ENCODE peak calls at places on chromosome 16, in five cellular contexts. F is neural progenitor cell, A is cardiac muscle cell, Q is small intestine, G is OCI-LY7. L is an unnamed sample.

GRCh38 chr16:53668869-53669268 is 34.8 kb downstream of the RPGRIP1L start:
- DNase-seq in F (no peak), A (no peak), Q (no peak), G (no peak), L (no peak)

GRCh38 chr16:29023279-29024278 is 38.7 kb downstream of the LAT start:
- DNase-seq in F (no peak), A (no peak), Q (peak; percentile 17), G (no peak), L (no peak)

GRCh38 chr16:4393243-4393606 is 21.6 kb downstream of the VASN start:
- DNase-seq in F (no peak), A (no peak), Q (no peak), G (no peak), L (no peak)

GRCh38 chr16:75703341-75703740 is 2.1 kb upstream of the DUXB start:
- DNase-seq in F (no peak), A (peak; percentile 6), Q (no peak), G (no peak), L (no peak)

GRCh38 chr16:24054649-24055560 is 201.2 kb upstream of the CACNG3 start:
- DNase-seq in F (peak; percentile 81), A (no peak), Q (no peak), G (no peak), L (no peak)

GRCh38 chr16:68711421-68712139 is 25.5 kb upstream of the CDH1 start:
- DNase-seq in F (no peak), A (no peak), Q (no peak), G (no peak), L (no peak)

GRCh38 chr16:88610080-88610479 is 28.3 kb upstream of the IL17C start:
- DNase-seq in F (peak; percentile 42), A (no peak), Q (no peak), G (peak; percentile 12), L (no peak)

GRCh38 chr16:79816081-79816497 is 215.6 kb upstream of the MAF start:
- DNase-seq in F (no peak), A (no peak), Q (no peak), G (no peak), L (no peak)

GRCh38 chr16:24156777-24157176 is 99.4 kb upstream of the CACNG3 start:
- DNase-seq in F (no peak), A (no peak), Q (no peak), G (no peak), L (no peak)

GRCh38 chr16:56107944-56108583 is 83.2 kb upstream of the GNAO1 start:
- DNase-seq in F (no peak), A (no peak), Q (no peak), G (no peak), L (no peak)

GRCh38 chr16:74984194-74984669 is 691 bp downstream of the WDR59 start:
- DNase-seq in F (no peak), A (peak; percentile 38), Q (no peak), G (peak; percentile 47), L (peak; percentile 50)

GRCh38 chr16:81003610-81004460 is 2.9 kb downstream of the CMC2 start:
- DNase-seq in F (no peak), A (peak; percentile 54), Q (peak; percentile 39), G (peak; percentile 6), L (peak; percentile 61)

GRCh38 chr16:70526403-70526802 is 2.8 kb downstream of the SF3B3 start:
- DNase-seq in F (no peak), A (no peak), Q (no peak), G (peak; percentile 10), L (no peak)

GRCh38 chr16:56744996-56745640 is 15.2 kb downstream of the NUP93 start:
- DNase-seq in F (peak; percentile 34), A (no peak), Q (no peak), G (no peak), L (no peak)

GRCh38 chr16:12067714-12068401 is 91.3 kb downstream of the SNX29 start:
- DNase-seq in F (peak; percentile 77), A (peak; percentile 92), Q (peak; percentile 70), G (peak; percentile 82), L (peak; percentile 22)

GRCh38 chr16:53224932-53225533 is 170.2 kb downstream of the CHD9 start:
- DNase-seq in F (no peak), A (no peak), Q (no peak), G (no peak), L (peak; percentile 5)

GRCh38 chr16:2751577-2752034 is 832 bp upstream of the SRRM2 start:
- DNase-seq in F (no peak), A (no peak), Q (no peak), G (peak; percentile 92), L (no peak)

GRCh38 chr16:68737730-68738590 is 868 bp downstream of the CDH1 start:
- DNase-seq in F (peak; percentile 23), A (no peak), Q (peak; percentile 87), G (no peak), L (no peak)

DNA sequence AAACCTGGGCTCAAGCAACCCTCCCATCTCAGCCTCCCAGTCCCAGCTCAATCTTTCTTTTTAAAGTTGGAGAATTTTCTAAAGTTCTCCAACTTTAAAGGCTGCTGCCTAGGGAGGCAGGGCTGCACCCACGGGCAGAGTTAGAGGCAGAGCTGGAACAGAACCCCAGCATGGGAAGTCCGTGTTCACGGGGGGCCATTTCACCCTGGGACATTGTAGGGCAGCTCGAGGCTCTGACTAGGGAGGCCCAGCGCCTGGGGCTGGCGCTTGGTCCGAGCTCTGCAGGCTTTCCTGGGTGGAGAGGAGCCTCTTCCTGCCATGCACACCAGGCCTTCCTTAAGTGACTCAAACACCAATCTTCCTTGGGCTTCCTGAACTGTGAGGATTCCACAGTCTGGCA is 70.2 kb downstream of the CYLD start:
- DNase-seq in F (no peak), A (no peak), Q (no peak), G (no peak), L (no peak)
- H3K4me1 ChIP-seq in F (peaks cover 5% of the 10 kb centered on the region), A (no peaks in the 10 kb centered on the region), Q (no peaks in the 10 kb centered on the region), G (no peaks in the 10 kb centered on the region), L (no peaks in the 10 kb centered on the region)

GRCh38 chr16:66292241-66292935 is 74.1 kb upstream of the CDH5 start:
- DNase-seq in F (no peak), A (no peak), Q (no peak), G (no peak), L (no peak)

GRCh38 chr16:66289986-66290385 is 76.5 kb upstream of the CDH5 start:
- DNase-seq in F (no peak), A (no peak), Q (no peak), G (no peak), L (no peak)

GRCh38 chr16:66291833-66292232 is 74.7 kb upstream of the CDH5 start:
- DNase-seq in F (no peak), A (no peak), Q (no peak), G (no peak), L (no peak)

GRCh38 chr16:66289051-66289680 is 77.3 kb upstream of the CDH5 start:
- DNase-seq in F (no peak), A (no peak), Q (no peak), G (no peak), L (no peak)

DNA sequence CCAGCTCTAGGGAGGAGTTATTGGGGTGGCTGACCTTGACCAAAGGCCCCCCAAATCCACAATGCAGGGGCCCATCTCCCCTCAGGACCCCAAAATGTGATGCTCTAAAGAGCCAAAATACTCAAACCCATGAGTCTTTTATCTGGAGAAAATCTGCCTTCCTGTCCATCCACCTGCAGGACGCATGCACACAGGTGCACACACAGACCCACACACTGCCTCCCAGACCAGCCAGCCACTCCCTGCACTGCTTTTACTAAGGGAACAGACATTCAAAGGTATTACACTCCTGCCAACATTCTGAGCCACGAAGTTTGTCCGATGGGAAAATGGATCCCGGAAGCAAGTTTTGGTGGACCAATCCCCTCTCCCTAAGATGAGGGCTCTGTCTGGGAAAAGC is 76.1 kb upstream of the CDH5 start:
- DNase-seq in F (no peak), A (no peak), Q (no peak), G (no peak), L (no peak)
- H3K36me3 ChIP-seq in F (no peaks in the 10 kb centered on the region), A (no peaks in the 10 kb centered on the region), Q (no peaks in the 10 kb centered on the region), G (no peaks in the 10 kb centered on the region), L (no peaks in the 10 kb centered on the region)

DNA sequence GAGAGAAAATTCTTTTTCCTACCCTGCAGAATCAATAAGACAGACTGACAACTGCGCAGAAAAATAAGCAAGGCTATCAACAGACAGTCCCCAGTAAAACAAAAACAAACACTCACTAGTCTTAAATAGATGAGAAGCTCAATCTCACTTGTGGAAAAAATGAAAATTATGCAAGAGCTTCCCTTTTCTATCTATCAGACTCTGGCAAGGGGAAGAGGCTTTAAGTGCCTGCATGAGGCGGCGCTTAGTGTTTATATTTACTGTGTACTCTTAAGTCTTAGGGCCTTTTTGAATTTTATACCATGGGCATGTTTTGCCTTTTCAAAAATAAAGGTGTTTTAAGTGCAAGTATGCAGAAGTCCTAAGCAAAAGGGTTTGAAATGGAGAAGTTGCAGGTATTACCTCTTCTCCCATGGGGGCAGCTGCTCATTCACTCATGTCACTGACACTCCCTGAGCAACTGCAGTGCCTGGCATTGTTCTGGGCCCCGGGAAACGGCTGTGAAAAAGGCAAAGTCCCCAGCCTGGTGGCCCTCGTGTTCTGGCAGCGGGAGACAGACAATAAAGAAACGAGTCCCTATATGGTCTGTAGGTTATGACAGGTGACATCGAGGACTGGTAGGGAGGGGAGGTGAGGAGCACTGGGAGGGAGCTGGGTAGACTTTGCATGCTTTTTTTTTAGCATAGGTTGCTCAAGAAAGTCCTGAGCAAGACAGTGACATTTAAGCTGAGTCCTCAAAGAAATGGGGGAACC is 35.2 kb downstream of the HSBP1 start:
- DNase-seq in F (peak; percentile 24), A (peak; percentile 2), Q (peak; percentile 31), G (peak; percentile 83), L (no peak)
- H3K4me1 ChIP-seq in F (peaks cover 25% of the 10 kb centered on the region), A (peaks cover 7% of the 10 kb centered on the region), Q (no peaks in the 10 kb centered on the region), G (peaks cover 32% of the 10 kb centered on the region), L (no peaks in the 10 kb centered on the region)

DNA sequence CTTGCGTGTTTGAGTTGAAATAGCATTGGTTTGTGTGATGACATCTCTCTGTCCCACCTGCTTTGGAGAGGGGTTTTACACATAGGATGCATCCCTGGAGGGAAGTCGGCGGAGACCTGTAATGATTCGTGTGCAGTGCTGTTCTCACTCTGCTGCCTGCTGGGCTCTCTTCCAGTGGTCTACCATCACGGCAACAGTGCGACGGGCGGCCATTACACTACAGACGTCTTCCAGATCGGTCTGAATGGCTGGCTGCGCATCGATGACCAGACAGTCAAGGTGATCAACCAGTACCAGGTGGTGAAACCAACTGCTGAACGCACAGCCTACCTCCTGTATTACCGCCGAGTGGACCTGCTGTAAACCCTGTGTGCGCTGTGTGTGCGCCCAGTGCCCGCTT is 41.1 kb upstream of the CRISPLD2 start:
- DNase-seq in F (no peak), A (no peak), Q (no peak), G (no peak), L (no peak)
- H3K36me3 ChIP-seq in F (peaks cover 5% of the 10 kb centered on the region), A (peaks cover 39% of the 10 kb centered on the region), Q (peaks cover 12% of the 10 kb centered on the region), G (peaks cover 75% of the 10 kb centered on the region), L (peaks cover 55% of the 10 kb centered on the region)

L was measured in CD4-positive, CD25-positive, alpha-beta regulatory T cell.